ENCODE peak calls at places on chromosomes 7 and 10, in six cellular contexts. K, D, H, Q, W and U are unnamed samples. For H3K4me1, the result is how much of the 10 kb centered on the place peaks cover.

GRCh38 chr7:158505683-158506082 is 81.9 kb downstream of the PTPRN2 start:
- ATAC-seq in H (no peak), D (no peak), K (no peak), W (no peak), Q (no peak), U (no peak)

GRCh38 chr10:96407560-96408069 is 48.8 kb upstream of the OPALIN start:
- ATAC-seq in K (no peak), Q (no peak), H (no peak), D (no peak), W (no peak), U (no peak)

GRCh38 chr10:12390733-12391132 is 41.4 kb downstream of the CAMK1D start:
- ATAC-seq in Q (peak), D (peak), H (no peak), K (no peak), W (no peak), U (peak)

GRCh38 chr7:117997862-117998825 is 124.9 kb upstream of the CTTNBP2 start:
- ATAC-seq in W (no peak), D (no peak), Q (no peak), K (no peak), H (no peak), U (no peak)

GRCh38 chr7:140684066-140684950 is 11.6 kb downstream of the ADCK2 start:
- ATAC-seq in D (no peak), K (no peak), Q (no peak), W (no peak), H (peak), U (no peak)

GRCh38 chr7:81482600-81483186 is 287.2 kb downstream of the HGF start:
- ATAC-seq in W (no peak), D (peak), Q (peak), H (peak), K (no peak), U (no peak)

GRCh38 chr10:30374353-30374752 is 25.3 kb upstream of the MTPAP start:
- ATAC-seq in K (no peak), D (no peak), H (peak), W (no peak), Q (no peak), U (no peak)

GRCh38 chr7:4962872-4963775 is 4.1 kb upstream of the MMD2 start:
- ATAC-seq in D (no peak), W (no peak), H (peak), K (peak), Q (no peak), U (no peak)

GRCh38 chr7:147485660-147486210 is 1104.8 kb upstream of the C7orf33 start:
- ATAC-seq in K (no peak), Q (no peak), H (no peak), W (no peak), D (no peak), U (no peak)

GRCh38 chr7:47291461-47292051 is 290.4 kb downstream of the TNS3 start:
- ATAC-seq in W (no peak), D (peak), Q (peak), H (no peak), K (no peak), U (no peak)

GRCh38 chr7:901041-901387 is 24.7 kb downstream of the GET4 start:
- ATAC-seq in Q (no peak), D (peak), K (peak), W (no peak), H (no peak), U (no peak)

GRCh38 chr10:88409824-88410223 is 173.3 kb downstream of the RNLS start:
- ATAC-seq in D (no peak), Q (no peak), K (no peak), W (no peak), H (no peak), U (no peak)

GRCh38 chr7:132656846-132657776 is 80.8 kb upstream of the PLXNA4 start:
- ATAC-seq in K (peak), H (peak), W (no peak), Q (no peak), D (no peak), U (no peak)

GRCh38 chr10:38156416-38157269 is 62.5 kb downstream of the ZNF37A start:
- ATAC-seq in D (no peak), Q (no peak), H (no peak), K (peak), W (no peak), U (peak)

GRCh38 chr10:68163735-68164134 is 54.4 kb downstream of the MYPN start:
- ATAC-seq in D (no peak), K (peak), H (no peak), Q (peak), W (no peak), U (no peak)

GRCh38 chr10:71005337-71006305 is 117.3 kb upstream of the PCBD1 start:
- ATAC-seq in H (no peak), D (peak), Q (no peak), W (no peak), K (no peak), U (no peak)

GRCh38 chr7:33809218-33809617 is 96.1 kb upstream of the BMPER start:
- ATAC-seq in D (no peak), W (no peak), Q (no peak), K (no peak), H (no peak), U (no peak)

GRCh38 chr7:117269417-117269816 is 53.4 kb downstream of the WNT2 start:
- ATAC-seq in H (peak), K (no peak), W (no peak), D (no peak), Q (no peak), U (no peak)

GRCh38 chr7:47373871-47374451 is 207.9 kb downstream of the TNS3 start:
- ATAC-seq in H (no peak), K (no peak), Q (peak), D (peak), W (peak), U (no peak)

GRCh38 chr7:22758576-22758975 is 31.6 kb downstream of the IL6 start:
- ATAC-seq in K (no peak), Q (no peak), D (no peak), W (no peak), H (peak), U (no peak)

GRCh38 chr7:69617364-69617763 is 19.1 kb downstream of the AUTS2 start:
- ATAC-seq in H (no peak), K (no peak), Q (peak), D (no peak), W (no peak), U (no peak)

GRCh38 chr7:43834463-43835251 is 34.7 kb downstream of the MRPS24 start:
- ATAC-seq in W (no peak), K (no peak), H (peak), Q (peak), D (no peak), U (no peak)

GRCh38 chr10:32340596-32341180 is 6.3 kb downstream of the EPC1 start:
- ATAC-seq in D (no peak), W (no peak), H (no peak), Q (no peak), K (no peak), U (no peak)

GRCh38 chr10:126392068-126392467 is 3.8 kb upstream of the ADAM12 start:
- ATAC-seq in H (no peak), K (no peak), W (no peak), D (no peak), Q (no peak), U (no peak)

GRCh38 chr10:36578306-36578705 is 547.1 kb upstream of the ANKRD30A start:
- ATAC-seq in H (no peak), Q (no peak), K (no peak), W (no peak), D (no peak), U (no peak)

GRCh38 chr7:112073530-112073929 is 132.7 kb downstream of the DOCK4 start:
- ATAC-seq in K (no peak), H (no peak), W (no peak), D (no peak), Q (no peak), U (no peak)

GRCh38 chr7:112072541-112073245 is 133.5 kb downstream of the DOCK4 start:
- ATAC-seq in Q (peak), W (no peak), D (no peak), K (no peak), H (no peak), U (no peak)

GRCh38 chr7:112069879-112070321 is 136.3 kb downstream of the DOCK4 start:
- ATAC-seq in D (no peak), Q (no peak), W (no peak), H (no peak), K (no peak), U (no peak)

GRCh38 chr7:112070674-112071256 is 135.4 kb downstream of the DOCK4 start:
- ATAC-seq in H (no peak), W (no peak), Q (peak), K (no peak), D (no peak), U (no peak)

GRCh38 chr7:112071856-112072255 is 134.3 kb downstream of the DOCK4 start:
- ATAC-seq in K (no peak), H (no peak), D (no peak), W (no peak), Q (no peak), U (no peak)
- TF ChIP-seq POLR2A in K (no peak), H (no peak), D (no peak), W (no peak), Q (no peak), U (no peak)

DNA sequence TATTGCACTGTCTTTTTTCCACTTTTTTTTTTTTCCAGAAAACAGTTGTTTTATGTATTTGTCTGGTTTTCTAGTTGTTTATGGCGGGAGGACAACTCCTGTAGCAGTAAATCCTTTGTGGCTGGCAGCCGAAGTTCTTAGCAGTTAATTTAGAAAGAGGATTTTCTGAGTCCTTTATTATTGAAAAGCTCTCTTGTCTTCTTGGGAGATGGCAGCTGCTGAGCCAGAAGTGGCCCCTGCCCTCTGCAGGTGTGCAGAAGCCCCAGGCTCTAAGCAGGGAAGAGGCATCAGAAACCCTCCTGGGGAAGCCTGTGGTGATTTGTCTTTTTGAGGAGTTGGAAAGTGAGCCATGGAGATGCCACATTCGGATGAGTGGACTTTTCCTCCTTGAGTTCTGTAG is 106.3 kb downstream of the GLRX3 start:
- ATAC-seq in K (no peak), D (no peak), Q (no peak), H (no peak), W (no peak), U (no peak)
- H3K4me1 ChIP-seq in K (under half), D (under half), Q (under half), H (under half), W (under half), U (under half)

GRCh38 chr7:73308074-73308664 is 457 bp downstream of the NSUN5 start:
- ATAC-seq in W (peak), K (peak), D (peak), Q (peak), H (peak), U (peak)

GRCh38 chr7:73304071-73304470 is 4.6 kb downstream of the NSUN5 start:
- ATAC-seq in W (no peak), D (no peak), H (no peak), K (no peak), Q (no peak), U (no peak)

GRCh38 chr7:73312831-73313520 is 4.3 kb upstream of the NSUN5 start:
- ATAC-seq in K (no peak), Q (no peak), H (no peak), D (no peak), W (no peak), U (no peak)

GRCh38 chr7:73307436-73307835 is 1.2 kb downstream of the NSUN5 start:
- ATAC-seq in D (no peak), K (no peak), W (no peak), H (no peak), Q (no peak), U (no peak)

DNA sequence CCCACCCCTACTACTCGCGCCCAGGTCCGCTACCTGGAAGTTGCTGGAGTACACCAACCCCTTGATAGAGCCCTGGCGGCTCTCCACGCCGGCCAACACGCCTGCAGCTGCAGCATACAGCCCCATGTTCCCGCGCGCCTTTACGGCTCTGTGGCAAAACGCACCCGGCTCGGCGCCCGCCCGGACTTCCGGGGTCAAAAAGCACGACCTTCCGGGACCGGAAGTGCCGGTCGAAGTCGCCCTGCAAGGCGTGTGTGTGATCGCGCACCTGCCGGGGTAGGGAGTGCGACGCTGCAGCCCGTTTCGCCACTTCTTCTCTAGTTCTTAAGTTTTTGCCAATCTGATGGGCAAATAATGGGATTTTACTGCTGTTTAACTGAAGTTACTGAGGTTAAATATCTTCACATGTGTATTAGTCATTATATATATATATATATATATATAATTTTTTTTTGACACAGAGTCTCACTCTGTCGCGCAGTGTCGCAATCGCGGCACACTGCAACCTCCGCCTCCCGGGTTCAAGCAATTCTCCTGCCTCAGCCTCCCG is at the start of gene NSUN5:
- ATAC-seq in Q (peak), H (peak), D (peak), W (peak), K (peak), U (peak)
- TF ChIP-seq POLR2A in Q (peak), H (peak), D (no peak), W (peak), K (peak), U (peak)

GRCh38 chr10:48604408-48605263 is at the start of gene ARHGAP22:
- ATAC-seq in D (peak), H (peak), W (peak), Q (peak), K (no peak), U (peak)

GRCh38 chr10:48602401-48603135 is 2.3 kb downstream of the ARHGAP22 start:
- ATAC-seq in W (no peak), H (no peak), K (no peak), D (no peak), Q (no peak), U (no peak)

GRCh38 chr10:48604039-48604407 is 850 bp downstream of the ARHGAP22 start:
- ATAC-seq in K (no peak), W (no peak), Q (no peak), D (no peak), H (no peak), U (no peak)

GRCh38 chr10:48605264-48605615 is 367 bp upstream of the ARHGAP22 start:
- ATAC-seq in Q (no peak), W (peak), H (no peak), K (no peak), D (no peak), U (no peak)

GRCh38 chr10:48603421-48604038 is 1.3 kb downstream of the ARHGAP22 start:
- ATAC-seq in K (no peak), D (no peak), W (no peak), H (no peak), Q (no peak), U (no peak)
- H3K4me1 ChIP-seq in K (under half), D (under half), W (under half), H (under half), Q (under half), U (under half)

GRCh38 chr10:92847185-92847864 is 995 bp upstream of the EXOC6 start:
- ATAC-seq in D (no peak), K (peak), W (no peak), Q (no peak), H (peak), U (no peak)
- TF ChIP-seq POLR2A in D (no peak), K (no peak), W (no peak), Q (no peak), H (no peak), U (no peak)